ENCODE peak calls at places on chromosomes 4 and X, in four cellular contexts. E is lower lobe of right lung, D is NCI-H1105, A is NCI-H345. P is an unnamed sample.

GRCh38 chrX:140933056-140933455 is 69.3 kb upstream of the SPANXB1 start:
- DNase-seq in E (no peak), D (no peak), A (no peak), P (no peak)

GRCh38 chr4:159360549-159360948 is 257.7 kb downstream of the RAPGEF2 start:
- DNase-seq in E (no peak), D (no peak), A (no peak), P (no peak)

GRCh38 chr4:26296021-26296420 is 24.8 kb upstream of the RBPJ start:
- DNase-seq in E (no peak), D (no peak), A (no peak), P (no peak)

GRCh38 chr4:18342847-18343246 is 321.3 kb upstream of the LCORL start:
- DNase-seq in E (no peak), D (no peak), A (no peak), P (no peak)

GRCh38 chr4:141497627-141498026 is 138.8 kb upstream of the IL15 start:
- DNase-seq in E (no peak), D (no peak), A (no peak), P (no peak)

GRCh38 chrX:66919280-66919832 is 280.5 kb upstream of the EDA2R start:
- DNase-seq in E (no peak), D (no peak), A (no peak), P (no peak)

GRCh38 chr4:103137446-103137827 is 37.8 kb upstream of the BDH2 start:
- DNase-seq in E (no peak), D (no peak), A (no peak), P (no peak)

GRCh38 chrX:23901805-23902204 is 5.9 kb downstream of the APOO start:
- DNase-seq in E (no peak), D (peak; percentile 36), A (peak; percentile 1), P (no peak)

GRCh38 chr4:168978001-168978700 is 31.9 kb downstream of the CBR4 start:
- DNase-seq in E (no peak), D (no peak), A (no peak), P (no peak)

GRCh38 chr4:75710246-75710645 is 14.1 kb upstream of the USO1 start:
- DNase-seq in E (no peak), D (no peak), A (no peak), P (no peak)

GRCh38 chrX:19839770-19840254 is 47.6 kb downstream of the SH3KBP1 start:
- DNase-seq in E (no peak), D (no peak), A (no peak), P (no peak)

GRCh38 chr4:28211714-28212470 is 1351.3 kb downstream of the STIM2 start:
- DNase-seq in E (no peak), D (no peak), A (no peak), P (no peak)

GRCh38 chr4:40840985-40841571 is 91.3 kb downstream of the NSUN7 start:
- DNase-seq in E (peak; percentile 80), D (no peak), A (peak; percentile 76), P (peak; percentile 81)

GRCh38 chr4:20433101-20433705 is 181.5 kb downstream of the SLIT2 start:
- DNase-seq in E (no peak), D (no peak), A (no peak), P (peak; percentile 40)

GRCh38 chr4:102253860-102254259 is 91.4 kb downstream of the SLC39A8 start:
- DNase-seq in E (no peak), D (no peak), A (no peak), P (no peak)

GRCh38 chr4:125741825-125742452 is 427.2 kb downstream of the FAT4 start:
- DNase-seq in E (no peak), D (no peak), A (no peak), P (no peak)

GRCh38 chr4:16897991-16898827 is at the start of gene LDB2:
- DNase-seq in E (peak; percentile 48), D (no peak), A (no peak), P (no peak)

GRCh38 chr4:118270492-118270891 is 82.3 kb downstream of the PRSS12 start:
- DNase-seq in E (no peak), D (no peak), A (peak; percentile 42), P (no peak)

GRCh38 chrX:66203114-66203513 is 39.1 kb downstream of the HEPH start:
- DNase-seq in E (no peak), D (no peak), A (no peak), P (no peak)

GRCh38 chr4:176433983-176434382 is 114.2 kb downstream of the SPCS3 start:
- DNase-seq in E (no peak), D (no peak), A (no peak), P (no peak)